ENCODE peak calls at places on chromosomes 2 and 18, in seven cellular contexts. One of them, this sample, is unnamed.
A peak's percentile ranks its signal among the peaks of the same experiment; 100 is the strongest.

GRCh38 chr18:70985948-70986347 is 697.1 kb downstream of the SOCS6 start:
- DNase-seq in NCI-H1092: no peak
- DNase-seq in naive thymus-derived CD8-positive, alpha-beta T cell: no peak
- DNase-seq in NCI-H1417: no peak
- DNase-seq in GM04503: no peak
- DNase-seq in RPMI7951: no peak
- DNase-seq in NCI-H69: no peak
- DNase-seq in this sample: no peak

GRCh38 chr18:41096504-41096903 is 858.5 kb upstream of the PIK3C3 start:
- DNase-seq in NCI-H1092: peak; percentile 42
- DNase-seq in GM04503: no peak
- DNase-seq in naive thymus-derived CD8-positive, alpha-beta T cell: no peak
- DNase-seq in NCI-H1417: peak; percentile 62
- DNase-seq in RPMI7951: peak; percentile 13
- DNase-seq in NCI-H69: peak; percentile 83
- DNase-seq in this sample: peak; percentile 79

GRCh38 chr2:24919977-24920812 is at the start of gene ADCY3:
- DNase-seq in GM04503: no peak
- DNase-seq in naive thymus-derived CD8-positive, alpha-beta T cell: peak; percentile 54
- DNase-seq in NCI-H1092: no peak
- DNase-seq in NCI-H1417: peak; percentile 69
- DNase-seq in NCI-H69: peak; percentile 69
- DNase-seq in RPMI7951: peak; percentile 52
- DNase-seq in this sample: peak; percentile 29

GRCh38 chr18:58128286-58129018 is 84.4 kb downstream of the NEDD4L start:
- DNase-seq in GM04503: no peak
- DNase-seq in NCI-H1417: no peak
- DNase-seq in RPMI7951: no peak
- DNase-seq in naive thymus-derived CD8-positive, alpha-beta T cell: no peak
- DNase-seq in NCI-H1092: no peak
- DNase-seq in NCI-H69: no peak
- DNase-seq in this sample: no peak

GRCh38 chr2:128754246-128754724 is 435.6 kb upstream of the HS6ST1 start:
- DNase-seq in NCI-H69: peak; percentile 19
- DNase-seq in NCI-H1417: no peak
- DNase-seq in naive thymus-derived CD8-positive, alpha-beta T cell: no peak
- DNase-seq in NCI-H1092: no peak
- DNase-seq in GM04503: no peak
- DNase-seq in RPMI7951: peak; percentile 9
- DNase-seq in this sample: peak; percentile 64

GRCh38 chr18:13375302-13376255 is 157.0 kb downstream of the LDLRAD4 start:
- DNase-seq in RPMI7951: peak; percentile 89
- DNase-seq in naive thymus-derived CD8-positive, alpha-beta T cell: peak; percentile 31
- DNase-seq in NCI-H1092: no peak
- DNase-seq in GM04503: peak; percentile 47
- DNase-seq in NCI-H69: peak; percentile 73
- DNase-seq in NCI-H1417: peak; percentile 32
- DNase-seq in this sample: peak; percentile 87

GRCh38 chr2:45484965-45485364 is 126.1 kb downstream of the SRBD1 start:
- DNase-seq in RPMI7951: no peak
- DNase-seq in NCI-H69: no peak
- DNase-seq in naive thymus-derived CD8-positive, alpha-beta T cell: no peak
- DNase-seq in GM04503: no peak
- DNase-seq in NCI-H1417: no peak
- DNase-seq in NCI-H1092: no peak
- DNase-seq in this sample: no peak

GRCh38 chr2:36534275-36534799 is 63.6 kb downstream of the FEZ2 start:
- DNase-seq in NCI-H1417: no peak
- DNase-seq in NCI-H69: peak; percentile 28
- DNase-seq in GM04503: no peak
- DNase-seq in naive thymus-derived CD8-positive, alpha-beta T cell: no peak
- DNase-seq in RPMI7951: no peak
- DNase-seq in NCI-H1092: no peak
- DNase-seq in this sample: no peak

GRCh38 chr2:98026927-98027522 is 31.3 kb upstream of the TMEM131 start:
- DNase-seq in NCI-H1092: no peak
- DNase-seq in RPMI7951: no peak
- DNase-seq in GM04503: no peak
- DNase-seq in NCI-H69: no peak
- DNase-seq in naive thymus-derived CD8-positive, alpha-beta T cell: no peak
- DNase-seq in NCI-H1417: no peak
- DNase-seq in this sample: no peak

GRCh38 chr2:171491292-171491691 is 31.0 kb upstream of the CYBRD1 start:
- DNase-seq in RPMI7951: no peak
- DNase-seq in naive thymus-derived CD8-positive, alpha-beta T cell: no peak
- DNase-seq in NCI-H69: no peak
- DNase-seq in NCI-H1092: no peak
- DNase-seq in GM04503: no peak
- DNase-seq in NCI-H1417: no peak
- DNase-seq in this sample: no peak

GRCh38 chr2:135552887-135553286 is 21.6 kb downstream of the R3HDM1 start:
- DNase-seq in NCI-H1417: no peak
- DNase-seq in NCI-H69: no peak
- DNase-seq in NCI-H1092: no peak
- DNase-seq in RPMI7951: no peak
- DNase-seq in GM04503: no peak
- DNase-seq in naive thymus-derived CD8-positive, alpha-beta T cell: no peak
- DNase-seq in this sample: no peak

GRCh38 chr18:46281185-46282176 is 177.3 kb downstream of the HAUS1 start:
- DNase-seq in naive thymus-derived CD8-positive, alpha-beta T cell: peak; percentile 40
- DNase-seq in GM04503: peak; percentile 40
- DNase-seq in NCI-H1417: peak; percentile 68
- DNase-seq in NCI-H69: peak; percentile 86
- DNase-seq in NCI-H1092: peak; percentile 68
- DNase-seq in RPMI7951: peak; percentile 60
- DNase-seq in this sample: peak; percentile 83

GRCh38 chr2:192413812-192414424 is 219.2 kb upstream of the TMEFF2 start:
- DNase-seq in naive thymus-derived CD8-positive, alpha-beta T cell: no peak
- DNase-seq in NCI-H1417: no peak
- DNase-seq in NCI-H1092: no peak
- DNase-seq in RPMI7951: no peak
- DNase-seq in GM04503: no peak
- DNase-seq in NCI-H69: no peak
- DNase-seq in this sample: no peak

GRCh38 chr2:170271340-170271739 is 93.4 kb downstream of the MYO3B start:
- DNase-seq in NCI-H1417: peak; percentile 1
- DNase-seq in NCI-H69: peak; percentile 89
- DNase-seq in GM04503: no peak
- DNase-seq in RPMI7951: no peak
- DNase-seq in naive thymus-derived CD8-positive, alpha-beta T cell: no peak
- DNase-seq in NCI-H1092: peak; percentile 46
- DNase-seq in this sample: no peak

GRCh38 chr2:191115801-191116200 is 35.0 kb downstream of the STAT4 start:
- DNase-seq in RPMI7951: no peak
- DNase-seq in GM04503: no peak
- DNase-seq in naive thymus-derived CD8-positive, alpha-beta T cell: no peak
- DNase-seq in NCI-H1417: no peak
- DNase-seq in NCI-H1092: no peak
- DNase-seq in NCI-H69: no peak
- DNase-seq in this sample: peak; percentile 8

GRCh38 chr2:177549171-177549570 is 156.6 kb downstream of the AGPS start:
- DNase-seq in naive thymus-derived CD8-positive, alpha-beta T cell: no peak
- DNase-seq in RPMI7951: no peak
- DNase-seq in NCI-H69: no peak
- DNase-seq in NCI-H1092: no peak
- DNase-seq in NCI-H1417: no peak
- DNase-seq in GM04503: no peak
- DNase-seq in this sample: no peak

GRCh38 chr18:61998957-61999356 is 106.2 kb upstream of the RNF152 start:
- DNase-seq in GM04503: peak; percentile 89
- DNase-seq in NCI-H69: peak; percentile 25
- DNase-seq in RPMI7951: peak; percentile 95
- DNase-seq in NCI-H1417: no peak
- DNase-seq in naive thymus-derived CD8-positive, alpha-beta T cell: no peak
- DNase-seq in NCI-H1092: no peak
- DNase-seq in this sample: peak; percentile 88

GRCh38 chr2:2056531-2056930 is 274.5 kb downstream of the MYT1L start:
- DNase-seq in NCI-H1417: no peak
- DNase-seq in NCI-H1092: no peak
- DNase-seq in GM04503: no peak
- DNase-seq in RPMI7951: no peak
- DNase-seq in naive thymus-derived CD8-positive, alpha-beta T cell: no peak
- DNase-seq in NCI-H69: no peak
- DNase-seq in this sample: no peak

GRCh38 chr18:26689226-26689913 is 141.0 kb upstream of the KCTD1 start:
- DNase-seq in RPMI7951: no peak
- DNase-seq in naive thymus-derived CD8-positive, alpha-beta T cell: no peak
- DNase-seq in GM04503: no peak
- DNase-seq in NCI-H69: no peak
- DNase-seq in NCI-H1417: no peak
- DNase-seq in NCI-H1092: no peak
- DNase-seq in this sample: no peak

GRCh38 chr2:185745864-185746859 is 7.6 kb downstream of the FSIP2 start:
- DNase-seq in NCI-H69: no peak
- DNase-seq in RPMI7951: no peak
- DNase-seq in NCI-H1092: no peak
- DNase-seq in NCI-H1417: no peak
- DNase-seq in GM04503: no peak
- DNase-seq in naive thymus-derived CD8-positive, alpha-beta T cell: no peak
- DNase-seq in this sample: no peak

GRCh38 chr2:118989481-118989880 is 47.5 kb downstream of the MARCO start:
- DNase-seq in NCI-H1417: no peak
- DNase-seq in naive thymus-derived CD8-positive, alpha-beta T cell: no peak
- DNase-seq in NCI-H69: no peak
- DNase-seq in NCI-H1092: no peak
- DNase-seq in GM04503: no peak
- DNase-seq in RPMI7951: no peak
- DNase-seq in this sample: no peak

GRCh38 chr18:9712606-9713005 is 4.5 kb downstream of the RAB31 start:
- DNase-seq in NCI-H69: no peak
- DNase-seq in naive thymus-derived CD8-positive, alpha-beta T cell: no peak
- DNase-seq in NCI-H1092: no peak
- DNase-seq in NCI-H1417: no peak
- DNase-seq in GM04503: peak; percentile 67
- DNase-seq in RPMI7951: no peak
- DNase-seq in this sample: peak; percentile 68

This sample was measured in fibroblast of pulmonary artery.